ENCODE peak calls at places on chromosomes 1 and 21, in six cellular contexts. L is ovary, D is transverse colon, Y is H1, E is esophagus muscularis mucosa, V is stomach. F is an unnamed sample.

GRCh38 chr1:196255762-196256161 is 352.5 kb downstream of the KCNT2 start:
- DNase-seq in L (no peak), D (no peak), Y (no peak), E (no peak), V (no peak), F (no peak)

GRCh38 chr1:235067396-235068154 is 61.1 kb downstream of the TOMM20 start:
- DNase-seq in L (no peak), D (peak), Y (no peak), E (peak), V (peak), F (no peak)

GRCh38 chr1:215282557-215282956 is 200.0 kb downstream of the KCNK2 start:
- DNase-seq in L (no peak), D (no peak), Y (no peak), E (no peak), V (no peak), F (no peak)

GRCh38 chr1:33181038-33181861 is 593 bp downstream of the TRIM62 start:
- DNase-seq in L (peak), D (peak), Y (peak), E (peak), V (peak), F (peak)

GRCh38 chr1:3773572-3774502 is 1.3 kb downstream of the SMIM1 start:
- DNase-seq in L (peak), D (no peak), Y (no peak), E (no peak), V (no peak), F (no peak)

GRCh38 chr1:91851130-91852010 is 34.6 kb downstream of the TGFBR3 start:
- DNase-seq in L (peak), D (peak), Y (no peak), E (peak), V (peak), F (peak)

GRCh38 chr1:2314297-2314802 is 77.0 kb downstream of the MORN1 start:
- DNase-seq in L (peak), D (peak), Y (peak), E (no peak), V (peak), F (peak)

GRCh38 chr1:69982992-69983391 is 222.4 kb downstream of the LRRC40 start:
- DNase-seq in L (no peak), D (no peak), Y (no peak), E (no peak), V (no peak), F (no peak)

GRCh38 chr21:37055271-37055855 is 17.5 kb downstream of the PIGP start:
- DNase-seq in L (no peak), D (no peak), Y (no peak), E (no peak), V (no peak), F (no peak)

GRCh38 chr1:186681806-186682205 is 1.6 kb upstream of the PTGS2 start:
- DNase-seq in L (no peak), D (no peak), Y (no peak), E (no peak), V (no peak), F (no peak)

GRCh38 chr1:157597959-157598667 is at the start of gene FCRL4:
- DNase-seq in L (no peak), D (no peak), Y (no peak), E (no peak), V (no peak), F (no peak)

GRCh38 chr1:3186526-3186921 is 117.5 kb downstream of the PRDM16 start:
- DNase-seq in L (peak), D (peak), Y (no peak), E (no peak), V (peak), F (peak)

GRCh38 chr1:218739426-218739825 is 394.3 kb downstream of the TGFB2 start:
- DNase-seq in L (peak), D (peak), Y (no peak), E (no peak), V (no peak), F (no peak)

GRCh38 chr1:218705391-218705790 is 360.3 kb downstream of the TGFB2 start:
- DNase-seq in L (no peak), D (no peak), Y (no peak), E (no peak), V (no peak), F (no peak)

GRCh38 chr1:62321438-62321837 is 2.2 kb upstream of the KANK4 start:
- DNase-seq in L (no peak), D (no peak), Y (no peak), E (no peak), V (no peak), F (no peak)

GRCh38 chr1:168452329-168452728 is 91.5 kb downstream of the XCL2 start:
- DNase-seq in L (no peak), D (no peak), Y (peak), E (no peak), V (no peak), F (no peak)

GRCh38 chr1:93680121-93681094 is 1.2 kb downstream of the BCAR3 start:
- DNase-seq in L (peak), D (peak), Y (peak), E (peak), V (peak), F (peak)

GRCh38 chr1:6286266-6286665 is 25.4 kb upstream of the GPR153 start:
- DNase-seq in L (no peak), D (no peak), Y (no peak), E (no peak), V (no peak), F (no peak)

GRCh38 chr1:152519876-152520275 is 5.6 kb downstream of the CRCT1 start:
- DNase-seq in L (no peak), D (no peak), Y (no peak), E (peak), V (no peak), F (no peak)

DNA sequence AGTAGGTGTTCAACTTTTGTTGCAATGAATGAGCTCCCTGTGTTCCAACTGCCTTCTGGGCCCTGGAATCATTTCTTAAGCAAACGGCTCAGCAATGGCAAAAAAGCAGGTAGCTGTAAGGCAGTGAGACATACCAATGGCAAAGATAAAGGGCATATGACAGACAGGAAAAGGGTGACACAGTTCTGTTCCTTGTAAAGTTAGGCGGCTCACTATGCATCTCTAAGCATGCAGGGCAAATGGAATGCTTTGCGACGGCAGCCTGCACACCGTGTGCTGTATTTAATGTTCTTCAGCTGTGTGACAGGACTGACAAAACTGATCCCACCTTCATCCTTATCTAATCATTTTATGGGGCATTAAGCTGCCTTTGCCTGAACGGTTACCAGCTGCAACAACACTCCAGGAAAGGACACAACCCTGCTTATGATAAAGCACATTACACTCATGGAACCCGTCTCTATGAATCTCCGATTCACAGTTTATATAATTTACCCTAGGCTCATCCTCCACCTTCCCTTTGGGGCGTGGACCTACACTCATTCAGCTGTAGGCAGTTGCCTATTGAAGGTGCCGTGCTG is 80.5 kb upstream of the VAV3 start:
- DNase-seq in L (no peak), D (no peak), Y (no peak), E (no peak), V (no peak), F (no peak)
- TF ChIP-seq EP300 in L (no peak), D (no peak), Y (no peak), E (no peak), V (no peak), F (no peak)

GRCh38 chr1:67953301-67953700 is 97.1 kb downstream of the DIRAS3 start:
- DNase-seq in L (no peak), D (no peak), Y (no peak), E (no peak), V (no peak), F (no peak)

GRCh38 chr1:67955591-67955990 is 94.8 kb downstream of the DIRAS3 start:
- DNase-seq in L (no peak), D (no peak), Y (no peak), E (no peak), V (no peak), F (peak)

GRCh38 chr1:67956096-67956495 is 94.3 kb downstream of the DIRAS3 start:
- DNase-seq in L (no peak), D (no peak), Y (no peak), E (no peak), V (no peak), F (no peak)

GRCh38 chr1:67958472-67958871 is 92.0 kb downstream of the DIRAS3 start:
- DNase-seq in L (no peak), D (no peak), Y (no peak), E (no peak), V (no peak), F (no peak)

DNA sequence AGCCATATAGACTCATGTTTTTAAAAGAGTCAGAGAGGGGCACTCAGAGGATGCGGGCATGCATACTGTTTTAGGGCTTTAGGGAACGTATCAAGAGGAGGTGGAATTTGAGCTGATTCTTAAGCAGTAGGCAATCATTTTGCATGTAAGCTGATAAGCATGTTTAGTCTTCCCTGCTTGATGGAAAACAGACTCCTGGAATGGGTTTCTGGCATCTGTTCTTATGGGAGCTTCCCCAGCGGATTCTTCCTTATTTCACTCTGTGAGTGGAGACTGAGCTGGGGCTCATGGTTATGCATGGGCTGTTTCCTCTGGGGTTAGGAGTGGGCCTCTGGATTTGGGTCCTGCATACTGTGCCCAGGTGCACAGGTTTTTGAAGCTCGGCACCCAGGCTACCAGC is 93.4 kb downstream of the DIRAS3 start:
- DNase-seq in L (peak), D (no peak), Y (no peak), E (no peak), V (no peak), F (no peak)
- TF ChIP-seq EP300 in L (no peak), D (no peak), Y (no peak), E (no peak), V (no peak), F (no peak)

GRCh38 chr1:54559771-54560231 is 11.8 kb downstream of the ACOT11 start:
- DNase-seq in L (no peak), D (no peak), Y (no peak), E (no peak), V (no peak), F (no peak)

GRCh38 chr1:54567961-54568360 is 19.9 kb downstream of the ACOT11 start:
- DNase-seq in L (no peak), D (no peak), Y (no peak), E (no peak), V (no peak), F (no peak)

GRCh38 chr1:54566438-54567141 is 18.6 kb downstream of the ACOT11 start:
- DNase-seq in L (no peak), D (no peak), Y (no peak), E (no peak), V (no peak), F (no peak)

GRCh38 chr1:54565113-54565501 is 17.1 kb downstream of the ACOT11 start:
- DNase-seq in L (no peak), D (peak), Y (no peak), E (no peak), V (no peak), F (no peak)

GRCh38 chr1:54564312-54565112 is 16.5 kb downstream of the ACOT11 start:
- DNase-seq in L (no peak), D (peak), Y (no peak), E (no peak), V (peak), F (peak)
- TF ChIP-seq EP300 in L (no peak), D (peak), Y (no peak), E (no peak), V (no peak), F (no peak)

GRCh38 chr21:41868062-41868710 is 11.0 kb downstream of the PRDM15 start:
- DNase-seq in L (no peak), D (peak), Y (no peak), E (no peak), V (no peak), F (no peak)
- TF ChIP-seq EP300 in L (no peak), D (no peak), Y (no peak), E (no peak), V (no peak), F (no peak)

GRCh38 chr21:34908424-34909055 is 140.6 kb downstream of the RUNX1 start:
- DNase-seq in L (no peak), D (no peak), Y (no peak), E (no peak), V (no peak), F (peak)
- TF ChIP-seq EP300 in L (no peak), D (no peak), Y (no peak), E (no peak), V (no peak), F (no peak)

DNA sequence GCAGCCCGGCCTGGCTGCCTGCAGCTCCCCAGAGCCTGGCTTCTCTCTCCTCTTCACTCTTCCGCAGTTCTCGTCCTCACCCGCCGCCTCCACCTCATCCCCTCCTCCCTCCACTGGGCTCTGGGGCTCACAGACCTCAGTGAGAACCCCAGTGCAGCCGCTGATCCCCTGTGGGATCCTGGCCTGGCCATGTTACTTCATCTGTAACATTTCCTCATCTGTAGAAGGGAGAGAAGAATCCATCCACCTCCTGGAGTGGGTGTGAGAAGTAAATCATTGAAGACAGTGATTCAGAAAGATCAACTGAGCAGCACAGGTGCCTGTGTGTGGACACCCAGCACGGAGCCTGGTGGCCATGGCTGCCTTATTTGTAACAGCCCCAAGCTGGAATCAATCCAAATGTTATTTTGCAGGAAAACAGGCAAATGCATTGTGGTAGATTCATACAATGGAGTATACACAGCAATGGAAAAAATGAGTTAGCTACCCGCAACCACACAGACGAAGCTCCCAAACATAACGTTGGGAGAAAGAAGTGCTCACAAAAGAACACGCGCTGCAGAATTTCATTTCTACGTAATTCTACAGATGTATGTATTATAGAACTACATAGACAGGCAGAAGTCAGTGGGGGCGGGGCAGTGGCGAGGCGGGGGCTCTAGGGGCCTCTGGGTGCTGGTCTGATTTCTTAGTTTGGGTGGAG is 8.7 kb downstream of the LAPTM5 start:
- DNase-seq in L (no peak), D (no peak), Y (no peak), E (no peak), V (no peak), F (no peak)
- TF ChIP-seq EP300 in L (no peak), D (no peak), Y (no peak), E (no peak), V (no peak), F (no peak)

DNA sequence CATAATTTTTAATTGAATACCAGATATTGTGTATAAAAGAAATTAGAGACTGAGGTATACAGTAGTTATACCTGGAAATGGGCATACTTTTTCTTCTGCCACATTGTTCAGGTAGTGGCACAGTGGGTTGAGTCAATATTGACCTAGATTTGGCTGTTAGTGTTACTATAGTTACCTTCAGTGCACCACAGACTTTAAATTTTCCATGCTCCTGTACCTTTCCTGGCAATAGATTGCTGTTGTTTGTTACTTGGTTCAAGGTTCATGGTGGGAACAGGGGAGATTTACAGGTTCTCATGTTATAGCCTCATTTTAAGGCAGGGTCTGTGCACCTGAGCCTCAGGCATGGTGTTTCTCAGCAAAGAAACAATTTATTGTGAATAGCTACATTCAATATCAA is 218.7 kb downstream of the LBR start:
- DNase-seq in L (no peak), D (no peak), Y (no peak), E (no peak), V (no peak), F (no peak)
- TF ChIP-seq EP300 in L (no peak), D (no peak), Y (no peak), E (no peak), V (no peak), F (no peak)

DNA sequence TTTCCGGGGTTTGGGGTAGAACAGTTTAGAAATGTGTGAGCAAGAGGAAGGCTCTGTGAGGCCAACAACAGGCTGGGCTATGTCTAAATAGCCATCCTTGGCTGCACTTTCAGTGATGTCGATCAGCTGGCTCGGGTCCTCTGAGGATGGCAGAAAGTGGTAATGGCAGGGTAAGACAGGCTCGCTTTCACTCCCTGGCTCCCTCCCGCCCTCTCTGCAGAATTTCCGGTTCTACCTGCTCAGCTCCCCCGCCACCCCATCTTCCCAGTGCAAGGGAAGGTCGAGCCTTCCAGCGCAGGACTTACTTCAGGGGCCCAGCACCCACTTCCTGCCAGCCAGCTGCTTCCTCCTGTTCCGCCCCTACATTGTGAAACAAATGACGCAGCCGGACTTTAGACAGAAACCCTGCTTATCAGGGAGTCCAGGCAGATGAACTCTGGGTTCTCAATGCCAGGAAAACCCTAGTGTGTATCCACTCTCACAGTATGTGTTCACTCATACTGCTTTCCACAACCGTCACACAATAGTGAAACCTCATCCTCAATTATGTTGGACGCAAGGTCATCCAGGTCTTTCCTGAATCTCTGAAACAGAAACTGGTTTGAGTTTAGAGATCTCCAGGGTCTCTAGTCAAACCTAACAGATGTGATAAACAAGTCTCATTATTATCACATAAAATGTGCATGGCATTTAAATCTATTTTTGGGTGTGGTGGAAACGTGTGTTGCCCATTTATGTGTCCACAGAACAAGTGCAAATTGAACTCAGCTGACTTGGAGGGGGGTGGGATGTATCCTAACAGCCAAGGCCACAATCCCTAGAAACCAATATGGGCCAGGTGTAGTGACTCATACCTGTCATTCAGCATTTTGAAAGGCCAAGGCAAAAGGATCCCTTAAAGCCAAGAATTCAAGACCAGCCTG is 7.1 kb downstream of the F11R start:
- DNase-seq in L (peak), D (peak), Y (peak), E (no peak), V (peak), F (peak)
- TF ChIP-seq EP300 in L (peak), D (peak), Y (no peak), E (peak), V (peak), F (peak)

GRCh38 chr1:150234647-150235435 is 1.1 kb downstream of the ANP32E start:
- DNase-seq in L (peak), D (peak), Y (peak), E (peak), V (peak), F (peak)

GRCh38 chr1:150237746-150238145 is 1.8 kb upstream of the ANP32E start:
- DNase-seq in L (peak), D (no peak), Y (peak), E (peak), V (no peak), F (no peak)

GRCh38 chr1:150235436-150235851 is 468 bp downstream of the ANP32E start:
- DNase-seq in L (no peak), D (peak), Y (no peak), E (peak), V (no peak), F (no peak)

GRCh38 chr1:150236614-150236934 is 662 bp upstream of the ANP32E start:
- DNase-seq in L (peak), D (no peak), Y (no peak), E (peak), V (no peak), F (no peak)

GRCh38 chr1:150235852-150236613 is at the start of gene ANP32E:
- DNase-seq in L (peak), D (peak), Y (peak), E (peak), V (peak), F (peak)
- TF ChIP-seq EP300 in L (no peak), D (no peak), Y (no peak), E (no peak), V (no peak), F (no peak)

GRCh38 chr21:15061747-15062146 is 3.1 kb downstream of the NRIP1 start:
- DNase-seq in L (no peak), D (no peak), Y (no peak), E (no peak), V (no peak), F (no peak)
- TF ChIP-seq EP300 in L (no peak), D (no peak), Y (no peak), E (no peak), V (no peak), F (no peak)